ENCODE peak calls at places on chromosome 4, in five cellular contexts. X, M, Z, S and H are unnamed samples.

GRCh38 chr4:15695764-15696163 is 7.1 kb upstream of the BST1 start:
- DNase-seq in Z (no peak), X (no peak), M (no peak), S (no peak), H (no peak)

GRCh38 chr4:89368855-89369254 is 61.3 kb upstream of the GPRIN3 start:
- DNase-seq in S (no peak), M (no peak), X (no peak), Z (no peak), H (no peak)

GRCh38 chr4:173046818-173047217 is 121.8 kb upstream of the GALNT7 start:
- DNase-seq in X (no peak), M (peak; percentile 11), S (no peak), Z (peak; percentile 3), H (no peak)

GRCh38 chr4:88219099-88219498 is 60.7 kb upstream of the ABCG2 start:
- DNase-seq in S (no peak), M (peak; percentile 66), Z (peak; percentile 56), X (peak; percentile 33), H (no peak)

GRCh38 chr4:52932586-52933482 is 70.7 kb downstream of the RASL11B start:
- DNase-seq in X (no peak), S (no peak), Z (peak; percentile 56), M (no peak), H (no peak)

GRCh38 chr4:177391953-177392352 is 50.3 kb downstream of the AGA start:
- DNase-seq in X (no peak), Z (no peak), M (no peak), S (peak; percentile 7), H (no peak)

GRCh38 chr4:99965674-99966350 is 15.7 kb upstream of the H2AZ1 start:
- DNase-seq in X (no peak), Z (peak; percentile 14), M (peak; percentile 8), S (no peak), H (no peak)

GRCh38 chr4:41693629-41694028 is 54.9 kb downstream of the PHOX2B start:
- DNase-seq in S (no peak), X (peak; percentile 18), M (peak; percentile 42), Z (peak; percentile 56), H (no peak)

GRCh38 chr4:3387943-3388348 is 53.8 kb upstream of the HGFAC start:
- DNase-seq in X (no peak), M (peak; percentile 84), S (peak; percentile 54), Z (peak; percentile 23), H (no peak)

GRCh38 chr4:157713342-157713741 is 459.5 kb downstream of the GASK1B start:
- DNase-seq in X (no peak), Z (no peak), S (no peak), M (no peak), H (no peak)

GRCh38 chr4:10239982-10240654 is 123.5 kb upstream of the WDR1 start:
- DNase-seq in M (no peak), Z (no peak), X (no peak), S (no peak), H (no peak)

GRCh38 chr4:142467086-142467485 is 379.0 kb downstream of the INPP4B start:
- DNase-seq in Z (no peak), S (no peak), X (no peak), M (no peak), H (no peak)

GRCh38 chr4:99038213-99038612 is 42.7 kb downstream of the METAP1 start:
- DNase-seq in X (no peak), M (no peak), S (no peak), Z (no peak), H (no peak)

GRCh38 chr4:38753021-38753806 is 29.6 kb downstream of the TLR10 start:
- DNase-seq in S (peak; percentile 93), M (peak; percentile 95), Z (peak; percentile 99), X (peak; percentile 90), H (peak; percentile 97)

GRCh38 chr4:41939016-41939623 is 3.9 kb downstream of the TMEM33 start:
- DNase-seq in X (no peak), Z (peak; percentile 60), S (peak; percentile 69), M (peak; percentile 69), H (no peak)

GRCh38 chr4:169246957-169247396 is 23.8 kb downstream of the SH3RF1 start:
- DNase-seq in X (no peak), Z (no peak), S (no peak), M (no peak), H (no peak)

GRCh38 chr4:182478475-182478874 is 235.3 kb downstream of the TENM3 start:
- DNase-seq in M (peak; percentile 43), X (no peak), Z (peak; percentile 59), S (no peak), H (no peak)

GRCh38 chr4:74009307-74009706 is 10.8 kb upstream of the CXCL5 start:
- DNase-seq in M (no peak), Z (no peak), S (no peak), X (no peak), H (no peak)

GRCh38 chr4:122746485-122746965 is 14.0 kb downstream of the BBS12 start:
- DNase-seq in Z (no peak), M (peak; percentile 22), X (no peak), S (no peak), H (no peak)

GRCh38 chr4:173332963-173333657 is 1.0 kb downstream of the HMGB2 start:
- DNase-seq in X (no peak), Z (peak; percentile 1), M (peak; percentile 28), S (peak; percentile 0), H (no peak)

GRCh38 chr4:123846627-123847026 is 450.0 kb downstream of the SPRY1 start:
- DNase-seq in S (no peak), X (no peak), M (no peak), Z (no peak), H (no peak)

GRCh38 chr4:137390141-137390540 is 142.2 kb downstream of the PCDH18 start:
- DNase-seq in X (no peak), M (no peak), S (no peak), Z (peak; percentile 57), H (no peak)

GRCh38 chr4:181150173-181150572 is 1093.0 kb upstream of the TENM3 start:
- DNase-seq in M (no peak), X (no peak), S (no peak), Z (no peak), H (no peak)

GRCh38 chr4:41514169-41514568 is 23.8 kb upstream of the LIMCH1 start:
- DNase-seq in X (no peak), M (no peak), Z (no peak), S (no peak), H (no peak)

GRCh38 chr4:180521181-180521580 is 1722.0 kb upstream of the TENM3 start:
- DNase-seq in Z (peak; percentile 33), M (no peak), S (no peak), X (no peak), H (no peak)

GRCh38 chr4:91914176-91914804 is 389.5 kb upstream of the GRID2 start:
- DNase-seq in Z (no peak), S (no peak), M (no peak), X (no peak), H (no peak)

GRCh38 chr4:102808009-102808408 is 19.3 kb downstream of the UBE2D3 start:
- DNase-seq in Z (no peak), S (no peak), X (no peak), M (no peak), H (no peak)
- H3K14ac ChIP-seq in Z (no peak overlapping the region), S (no peak overlapping the region), X (no peak overlapping the region), M (no peak overlapping the region), H (no peak overlapping the region)

DNA sequence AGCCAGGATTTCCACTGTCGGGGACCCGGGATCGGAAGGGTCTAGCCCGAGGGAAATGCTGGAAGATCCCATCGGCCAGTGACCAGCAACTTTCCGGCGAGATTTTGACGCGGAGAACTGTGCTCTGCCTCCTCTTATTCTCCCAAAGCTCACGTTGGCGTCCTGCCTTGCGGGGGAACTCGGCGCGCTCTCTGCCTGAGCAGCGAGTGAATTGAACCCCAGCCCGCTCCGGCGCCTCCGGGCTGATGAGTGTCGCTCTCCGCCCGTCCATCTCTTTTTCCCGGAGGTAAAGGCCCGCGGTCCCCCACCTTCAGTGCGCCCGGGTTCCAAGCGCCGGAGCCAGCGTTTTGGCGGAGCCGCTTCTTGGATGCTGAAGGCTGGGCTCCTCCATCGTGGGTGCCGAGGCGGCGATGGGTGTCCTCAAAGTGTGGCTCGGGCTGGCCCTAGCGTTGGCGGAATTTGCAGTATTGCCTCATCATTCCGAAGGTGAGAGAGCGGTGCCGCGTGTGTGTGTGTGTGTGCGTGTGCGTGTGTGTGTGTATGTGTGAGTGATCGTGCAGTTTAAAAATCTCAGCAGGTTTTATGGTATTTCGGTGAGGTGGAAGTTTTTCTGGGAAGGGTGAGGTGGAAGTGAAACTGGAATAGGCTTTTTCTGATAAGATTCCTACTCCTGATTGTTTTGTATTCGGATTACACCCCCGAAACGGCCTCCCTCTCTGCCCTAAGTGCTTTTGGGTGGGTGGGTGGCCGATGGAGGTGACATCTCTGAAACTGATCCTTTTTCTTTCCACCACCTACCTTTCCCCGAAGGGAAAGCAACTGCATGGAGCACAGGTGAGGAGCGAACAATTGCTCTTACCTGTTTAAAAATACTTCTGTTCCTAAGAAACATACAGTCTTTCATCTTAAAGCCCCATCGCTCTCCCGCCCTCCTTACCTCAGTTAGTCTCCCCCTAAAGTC is 757 bp downstream of the FRAS1 start:
- DNase-seq in S (peak; percentile 50), Z (peak; percentile 13), X (peak; percentile 50), M (peak; percentile 45), H (no peak)
- H3K14ac ChIP-seq in S (peak overlapping the region; percentile 95), Z (no peak overlapping the region), X (no peak overlapping the region), M (no peak overlapping the region), H (peak overlapping the region; percentile 84)

GRCh38 chr4:39976141-39976944 is 1.4 kb downstream of the PDS5A start:
- DNase-seq in M (peak; percentile 89), X (peak; percentile 80), Z (peak; percentile 82), S (peak; percentile 90), H (peak; percentile 82)

GRCh38 chr4:39976945-39977488 is 694 bp downstream of the PDS5A start:
- DNase-seq in X (peak; percentile 23), Z (no peak), S (no peak), M (peak; percentile 56), H (peak; percentile 33)

GRCh38 chr4:39977489-39978377 is at the start of gene PDS5A:
- DNase-seq in X (peak; percentile 90), M (peak; percentile 88), Z (peak; percentile 84), S (peak; percentile 88), H (peak; percentile 88)

GRCh38 chr4:39978378-39978775 is 666 bp upstream of the PDS5A start:
- DNase-seq in S (no peak), M (no peak), Z (no peak), X (no peak), H (no peak)

DNA sequence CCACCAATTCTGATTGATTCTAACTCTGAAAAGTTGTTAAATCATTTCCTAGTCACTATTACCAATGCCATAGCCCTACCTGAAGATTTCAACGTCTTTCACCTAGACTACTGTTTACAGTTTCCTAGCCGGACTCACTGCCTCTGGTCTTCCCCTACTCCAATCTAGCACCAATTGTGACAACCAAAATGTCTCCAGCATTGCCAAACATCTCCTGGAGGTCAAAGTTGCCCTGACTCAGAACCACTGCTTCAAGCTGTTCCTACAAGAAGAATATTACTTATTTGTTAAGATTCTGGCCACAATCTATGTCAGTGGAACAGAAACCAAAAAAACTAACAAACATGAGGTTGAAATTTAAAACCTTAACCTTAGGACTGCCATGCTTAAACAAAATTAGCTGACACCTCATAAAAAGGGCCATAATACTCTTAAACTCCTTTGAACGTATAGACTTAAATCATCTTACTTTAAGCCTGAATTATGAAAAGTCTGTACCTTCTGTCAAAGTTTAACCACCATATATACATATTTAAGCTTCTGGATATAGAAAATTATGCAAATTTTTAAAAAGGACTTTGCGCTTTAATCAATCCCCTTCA is 2.1 kb downstream of the PDS5A start:
- DNase-seq in S (no peak), Z (peak; percentile 86), M (peak; percentile 87), X (no peak), H (no peak)
- H3K14ac ChIP-seq in S (no peak overlapping the region), Z (peak overlapping the region; percentile 14), M (no peak overlapping the region), X (no peak overlapping the region), H (no peak overlapping the region)

DNA sequence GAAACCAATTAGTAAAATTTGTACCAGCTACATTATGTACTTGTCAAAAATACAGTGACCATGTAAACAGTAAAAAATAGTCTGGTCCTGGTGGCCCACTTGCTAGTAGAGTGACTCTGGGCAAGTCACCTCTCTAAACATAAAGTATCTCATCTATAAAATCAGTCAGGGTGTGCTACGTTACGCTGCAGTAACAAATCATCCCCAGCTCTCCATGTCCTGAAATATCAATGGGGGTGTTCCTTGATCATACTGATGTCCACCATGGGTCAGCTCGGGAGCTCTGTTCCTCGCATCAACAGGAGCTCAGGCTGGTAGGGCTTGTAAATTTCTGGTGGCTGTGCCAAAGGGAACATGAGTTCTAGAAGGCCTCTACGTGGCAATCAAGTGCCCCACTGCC is 268.6 kb downstream of the RAB28 start:
- DNase-seq in M (no peak), X (no peak), S (no peak), Z (no peak), H (no peak)
- H3K14ac ChIP-seq in M (no peak overlapping the region), X (no peak overlapping the region), S (no peak overlapping the region), Z (no peak overlapping the region), H (no peak overlapping the region)